ENCODE peak calls at places on chromosomes 2 and 18, in nine cellular contexts. One of them, this sample, is unnamed.

GRCh38 chr18:32582455-32582854 is 111.8 kb upstream of the GAREM1 start:
- DNase-seq in endothelial cell of umbilical vein: no peak
- DNase-seq in thyroid gland: peak
- DNase-seq in GM12878: no peak
- DNase-seq in lower leg skin: no peak
- DNase-seq in body of pancreas: no peak
- DNase-seq in IMR-90: no peak
- DNase-seq in HepG2: no peak
- DNase-seq in K562: no peak
- DNase-seq in this sample: no peak

GRCh38 chr2:41869542-41870256 is 178.1 kb upstream of the PKDCC start:
- DNase-seq in HepG2: peak
- DNase-seq in endothelial cell of umbilical vein: peak
- DNase-seq in body of pancreas: peak
- DNase-seq in GM12878: peak
- DNase-seq in K562: peak
- DNase-seq in lower leg skin: peak
- DNase-seq in IMR-90: peak
- DNase-seq in thyroid gland: peak
- DNase-seq in this sample: peak

GRCh38 chr2:10163498-10164486 is 41.3 kb downstream of the RRM2 start:
- DNase-seq in K562: no peak
- DNase-seq in body of pancreas: no peak
- DNase-seq in IMR-90: peak
- DNase-seq in HepG2: no peak
- DNase-seq in endothelial cell of umbilical vein: peak
- DNase-seq in GM12878: no peak
- DNase-seq in lower leg skin: no peak
- DNase-seq in thyroid gland: no peak
- DNase-seq in this sample: peak

GRCh38 chr2:209451209-209451822 is 27.5 kb downstream of the MAP2 start:
- DNase-seq in HepG2: no peak
- DNase-seq in K562: no peak
- DNase-seq in IMR-90: no peak
- DNase-seq in GM12878: no peak
- DNase-seq in endothelial cell of umbilical vein: no peak
- DNase-seq in thyroid gland: no peak
- DNase-seq in body of pancreas: no peak
- DNase-seq in lower leg skin: no peak
- DNase-seq in this sample: no peak

GRCh38 chr2:157596992-157597681 is 31.5 kb downstream of the ACVR1C start:
- DNase-seq in IMR-90: peak
- DNase-seq in GM12878: no peak
- DNase-seq in K562: no peak
- DNase-seq in endothelial cell of umbilical vein: peak
- DNase-seq in body of pancreas: peak
- DNase-seq in lower leg skin: no peak
- DNase-seq in HepG2: no peak
- DNase-seq in thyroid gland: peak
- DNase-seq in this sample: peak

GRCh38 chr18:77177009-77177408 is 44.4 kb upstream of the MBP start:
- DNase-seq in IMR-90: peak
- DNase-seq in lower leg skin: no peak
- DNase-seq in K562: no peak
- DNase-seq in endothelial cell of umbilical vein: no peak
- DNase-seq in HepG2: no peak
- DNase-seq in GM12878: no peak
- DNase-seq in body of pancreas: no peak
- DNase-seq in thyroid gland: no peak
- DNase-seq in this sample: no peak

GRCh38 chr2:8582191-8582849 is 99.5 kb upstream of the ID2 start:
- DNase-seq in K562: no peak
- DNase-seq in GM12878: no peak
- DNase-seq in thyroid gland: no peak
- DNase-seq in IMR-90: no peak
- DNase-seq in endothelial cell of umbilical vein: no peak
- DNase-seq in lower leg skin: no peak
- DNase-seq in body of pancreas: no peak
- DNase-seq in HepG2: no peak
- DNase-seq in this sample: no peak

GRCh38 chr2:61510674-61511671 is 27.2 kb downstream of the XPO1 start:
- DNase-seq in HepG2: no peak
- DNase-seq in IMR-90: no peak
- DNase-seq in body of pancreas: no peak
- DNase-seq in thyroid gland: no peak
- DNase-seq in K562: no peak
- DNase-seq in lower leg skin: no peak
- DNase-seq in GM12878: no peak
- DNase-seq in endothelial cell of umbilical vein: no peak
- DNase-seq in this sample: no peak

GRCh38 chr2:138641277-138641676 is 138.9 kb downstream of the NXPH2 start:
- DNase-seq in thyroid gland: no peak
- DNase-seq in GM12878: no peak
- DNase-seq in lower leg skin: no peak
- DNase-seq in endothelial cell of umbilical vein: no peak
- DNase-seq in K562: no peak
- DNase-seq in body of pancreas: no peak
- DNase-seq in HepG2: no peak
- DNase-seq in IMR-90: no peak
- DNase-seq in this sample: no peak

GRCh38 chr2:236063994-236064393 is 104.2 kb downstream of the GBX2 start:
- DNase-seq in IMR-90: no peak
- DNase-seq in thyroid gland: no peak
- DNase-seq in lower leg skin: no peak
- DNase-seq in HepG2: no peak
- DNase-seq in K562: no peak
- DNase-seq in body of pancreas: no peak
- DNase-seq in endothelial cell of umbilical vein: no peak
- DNase-seq in GM12878: no peak
- DNase-seq in this sample: no peak

GRCh38 chr2:210225461-210225798 is 183 bp upstream of the ACADL start:
- DNase-seq in IMR-90: no peak
- DNase-seq in GM12878: no peak
- DNase-seq in lower leg skin: no peak
- DNase-seq in body of pancreas: no peak
- DNase-seq in endothelial cell of umbilical vein: peak
- DNase-seq in K562: no peak
- DNase-seq in thyroid gland: no peak
- DNase-seq in HepG2: no peak
- DNase-seq in this sample: no peak

GRCh38 chr18:70289351-70290330 is 796 bp downstream of the SOCS6 start:
- DNase-seq in thyroid gland: peak
- DNase-seq in K562: peak
- DNase-seq in IMR-90: peak
- DNase-seq in endothelial cell of umbilical vein: peak
- DNase-seq in HepG2: no peak
- DNase-seq in lower leg skin: no peak
- DNase-seq in body of pancreas: peak
- DNase-seq in GM12878: no peak
- DNase-seq in this sample: peak

GRCh38 chr2:230416061-230416721 is at the start of gene SP100:
- DNase-seq in lower leg skin: peak
- DNase-seq in GM12878: peak
- DNase-seq in IMR-90: peak
- DNase-seq in endothelial cell of umbilical vein: peak
- DNase-seq in HepG2: peak
- DNase-seq in thyroid gland: peak
- DNase-seq in K562: peak
- DNase-seq in body of pancreas: peak
- DNase-seq in this sample: peak

GRCh38 chr18:32019251-32019943 is 772 bp downstream of the RNF125 start:
- DNase-seq in IMR-90: no peak
- DNase-seq in endothelial cell of umbilical vein: no peak
- DNase-seq in body of pancreas: peak
- DNase-seq in K562: no peak
- DNase-seq in GM12878: no peak
- DNase-seq in lower leg skin: peak
- DNase-seq in HepG2: peak
- DNase-seq in thyroid gland: peak
- DNase-seq in this sample: peak

GRCh38 chr2:17583166-17583565 is 42.7 kb downstream of the VSNL1 start:
- DNase-seq in K562: no peak
- DNase-seq in lower leg skin: no peak
- DNase-seq in IMR-90: no peak
- DNase-seq in GM12878: no peak
- DNase-seq in HepG2: no peak
- DNase-seq in thyroid gland: no peak
- DNase-seq in endothelial cell of umbilical vein: no peak
- DNase-seq in body of pancreas: no peak
- DNase-seq in this sample: peak

GRCh38 chr18:26863122-26863879 is 2.2 kb downstream of the AQP4 start:
- DNase-seq in GM12878: no peak
- DNase-seq in K562: no peak
- DNase-seq in thyroid gland: peak
- DNase-seq in body of pancreas: peak
- DNase-seq in HepG2: no peak
- DNase-seq in lower leg skin: peak
- DNase-seq in IMR-90: no peak
- DNase-seq in endothelial cell of umbilical vein: no peak
- DNase-seq in this sample: peak

GRCh38 chr2:213150315-213150951 is 979 bp downstream of the IKZF2 start:
- DNase-seq in thyroid gland: peak
- DNase-seq in HepG2: no peak
- DNase-seq in body of pancreas: peak
- DNase-seq in K562: no peak
- DNase-seq in lower leg skin: no peak
- DNase-seq in endothelial cell of umbilical vein: no peak
- DNase-seq in IMR-90: peak
- DNase-seq in GM12878: no peak
- DNase-seq in this sample: no peak

GRCh38 chr2:120513776-120514357 is 167.9 kb downstream of the INHBB start:
- DNase-seq in lower leg skin: no peak
- DNase-seq in endothelial cell of umbilical vein: no peak
- DNase-seq in thyroid gland: no peak
- DNase-seq in GM12878: no peak
- DNase-seq in IMR-90: no peak
- DNase-seq in HepG2: no peak
- DNase-seq in K562: no peak
- DNase-seq in body of pancreas: no peak
- DNase-seq in this sample: no peak

DNA sequence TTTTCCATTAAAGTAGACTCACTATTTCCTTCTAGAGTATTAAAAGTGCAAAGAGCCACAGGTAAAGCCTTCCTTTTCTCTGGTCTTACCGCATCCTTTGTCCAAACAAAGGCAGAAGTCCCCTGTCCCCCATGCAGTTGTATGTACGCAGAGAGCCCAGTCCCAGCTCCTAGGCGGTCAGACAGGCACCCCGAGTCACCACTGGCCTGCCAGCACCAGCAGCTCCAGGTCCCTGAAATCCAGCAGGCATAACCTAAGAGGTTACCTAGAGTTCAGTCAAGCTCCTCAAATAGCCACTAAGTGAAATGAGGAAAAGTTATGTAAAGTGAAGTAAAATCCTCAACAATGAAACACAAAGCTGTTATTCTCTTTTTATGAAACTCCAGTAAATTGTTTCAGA is 60.4 kb upstream of the TWIST2 start:
- DNase-seq in body of pancreas: no peak
- DNase-seq in lower leg skin: no peak
- DNase-seq in thyroid gland: no peak
- DNase-seq in IMR-90: no peak
- DNase-seq in GM12878: no peak
- DNase-seq in K562: no peak
- DNase-seq in endothelial cell of umbilical vein: no peak
- DNase-seq in HepG2: no peak
- DNase-seq in this sample: no peak
- TF ChIP-seq CTCF in body of pancreas: no peak
- TF ChIP-seq CTCF in lower leg skin: no peak
- TF ChIP-seq CTCF in thyroid gland: no peak
- TF ChIP-seq CTCF in IMR-90: no peak
- TF ChIP-seq CTCF in GM12878: no peak
- TF ChIP-seq CTCF in K562: no peak
- TF ChIP-seq CTCF in endothelial cell of umbilical vein: no peak
- TF ChIP-seq CTCF in HepG2: no peak
- TF ChIP-seq CTCF in this sample: no peak

GRCh38 chr18:21740474-21740723 is 193 bp upstream of the MIB1 start:
- DNase-seq in K562: peak
- DNase-seq in thyroid gland: peak
- DNase-seq in endothelial cell of umbilical vein: peak
- DNase-seq in IMR-90: peak
- DNase-seq in lower leg skin: peak
- DNase-seq in HepG2: peak
- DNase-seq in body of pancreas: no peak
- DNase-seq in GM12878: no peak
- DNase-seq in this sample: peak
- TF ChIP-seq POLR2A in K562: peak
- TF ChIP-seq POLR2A in thyroid gland: no peak
- TF ChIP-seq POLR2A in endothelial cell of umbilical vein: peak
- TF ChIP-seq POLR2A in IMR-90: no peak
- TF ChIP-seq POLR2A in lower leg skin: no peak
- TF ChIP-seq POLR2A in HepG2: peak
- TF ChIP-seq POLR2A in body of pancreas: no peak
- TF ChIP-seq POLR2A in GM12878: no peak
- TF ChIP-seq POLR2A in this sample: no peak

GRCh38 chr2:148007219-148007900 is 13.2 kb downstream of the ORC4 start:
- DNase-seq in lower leg skin: no peak
- DNase-seq in GM12878: no peak
- DNase-seq in endothelial cell of umbilical vein: no peak
- DNase-seq in HepG2: no peak
- DNase-seq in body of pancreas: no peak
- DNase-seq in thyroid gland: no peak
- DNase-seq in K562: no peak
- DNase-seq in IMR-90: no peak
- DNase-seq in this sample: no peak

DNA sequence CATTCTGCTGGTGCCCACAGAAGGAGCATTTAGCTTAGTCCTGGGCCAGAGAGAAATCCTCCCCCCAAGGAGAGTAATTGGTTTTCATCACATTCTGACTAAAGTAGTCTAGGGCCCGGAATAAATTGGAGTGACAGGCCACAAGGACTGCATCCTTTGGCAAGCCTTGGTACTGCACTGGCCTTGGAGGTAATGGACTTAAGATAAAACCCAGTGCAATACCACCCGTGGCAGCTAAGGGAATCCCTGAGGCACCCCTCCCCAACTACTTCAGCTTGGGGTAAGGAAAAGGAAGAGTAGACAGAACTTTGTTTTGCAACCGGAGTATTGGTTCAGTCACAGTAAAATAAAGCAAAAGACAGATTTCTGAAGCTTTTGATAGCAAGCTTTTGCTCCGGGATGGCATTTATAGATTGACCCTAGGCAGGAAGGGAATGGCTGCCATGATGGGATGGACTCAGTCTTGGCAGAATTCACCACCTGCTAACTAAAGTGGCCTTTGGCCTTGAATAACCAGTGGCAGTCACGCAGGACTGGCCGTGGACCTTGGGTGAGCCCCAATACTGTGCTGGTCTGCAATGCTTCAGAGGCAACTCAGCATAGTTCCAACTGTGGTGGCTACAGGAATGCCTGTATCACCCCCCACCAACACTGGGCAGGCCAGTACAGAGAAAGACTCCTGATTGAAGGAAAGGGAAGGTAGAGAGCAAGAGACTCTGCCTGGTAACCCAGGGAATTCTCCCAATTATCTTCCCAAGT is 14.1 kb downstream of the ORC4 start:
- DNase-seq in K562: peak
- DNase-seq in endothelial cell of umbilical vein: no peak
- DNase-seq in lower leg skin: no peak
- DNase-seq in body of pancreas: no peak
- DNase-seq in IMR-90: no peak
- DNase-seq in GM12878: no peak
- DNase-seq in thyroid gland: no peak
- DNase-seq in HepG2: no peak
- DNase-seq in this sample: no peak
- TF ChIP-seq CTCF in K562: no peak
- TF ChIP-seq CTCF in endothelial cell of umbilical vein: no peak
- TF ChIP-seq CTCF in lower leg skin: no peak
- TF ChIP-seq CTCF in body of pancreas: no peak
- TF ChIP-seq CTCF in IMR-90: no peak
- TF ChIP-seq CTCF in GM12878: no peak
- TF ChIP-seq CTCF in thyroid gland: no peak
- TF ChIP-seq CTCF in HepG2: no peak
- TF ChIP-seq CTCF in this sample: no peak

GRCh38 chr2:144331652-144332355 is 188.1 kb downstream of the ZEB2 start:
- DNase-seq in IMR-90: no peak
- DNase-seq in thyroid gland: no peak
- DNase-seq in endothelial cell of umbilical vein: peak
- DNase-seq in GM12878: no peak
- DNase-seq in body of pancreas: no peak
- DNase-seq in K562: peak
- DNase-seq in lower leg skin: peak
- DNase-seq in HepG2: no peak
- DNase-seq in this sample: no peak
- TF ChIP-seq POLR2A in IMR-90: no peak
- TF ChIP-seq POLR2A in thyroid gland: peak
- TF ChIP-seq POLR2A in endothelial cell of umbilical vein: no peak
- TF ChIP-seq POLR2A in GM12878: no peak
- TF ChIP-seq POLR2A in body of pancreas: peak
- TF ChIP-seq POLR2A in K562: peak
- TF ChIP-seq POLR2A in lower leg skin: no peak
- TF ChIP-seq POLR2A in HepG2: peak
- TF ChIP-seq POLR2A in this sample: peak

This sample was measured in heart left ventricle.